ENCODE peak calls at places on chromosomes 13 and 19, in seven cellular contexts. O is HCT116; D is brain microvascular endothelial cell; U is fibroblast of lung; N is stimulated activated CD4-positive, alpha-beta T cell treated with anti-CD3 and anti-CD28 coated beads, Interleukin-15, amount 100 ng/mL, for 1 hour; Y is upper lobe of right lung; G is CD8-positive, alpha-beta memory T cell. S is an unnamed sample.

GRCh38 chr13:71863249-71863648 is 3.8 kb downstream of the DACH1 start:
- DNase-seq in G (no peak), D (no peak), N (no peak), Y (no peak), O (no peak), U (no peak), S (no peak)

GRCh38 chr19:5665781-5666513 is 14.4 kb downstream of the MICOS13 start:
- DNase-seq in Y (no peak), U (peak), D (peak), N (no peak), O (no peak), G (no peak), S (no peak)

GRCh38 chr13:45219123-45219891 is 18.5 kb upstream of the KCTD4 start:
- DNase-seq in D (no peak), O (no peak), Y (no peak), G (no peak), U (peak), N (no peak), S (no peak)

GRCh38 chr13:35763805-35764170 is 287.3 kb upstream of the MAB21L1 start:
- DNase-seq in U (no peak), D (no peak), N (no peak), O (no peak), G (no peak), Y (no peak), S (no peak)

GRCh38 chr13:71464673-71465072 is 402.3 kb downstream of the DACH1 start:
- DNase-seq in Y (no peak), O (no peak), N (no peak), D (no peak), G (no peak), U (peak), S (no peak)

GRCh38 chr19:56993851-56994250 is 125.9 kb upstream of the USP29 start:
- DNase-seq in U (no peak), Y (no peak), G (no peak), O (no peak), D (no peak), N (no peak), S (no peak)

GRCh38 chr13:46627462-46627861 is 74.5 kb downstream of the LRCH1 start:
- DNase-seq in Y (no peak), G (no peak), O (no peak), D (no peak), N (no peak), U (no peak), S (no peak)

GRCh38 chr19:44808463-44809371 is at the start of gene BCAM:
- DNase-seq in O (no peak), U (peak), D (no peak), Y (peak), N (no peak), G (no peak), S (no peak)

GRCh38 chr13:38888309-38888708 is 102.3 kb downstream of the STOML3 start:
- DNase-seq in D (peak), Y (no peak), O (no peak), N (no peak), U (peak), G (no peak), S (no peak)

GRCh38 chr13:111216166-111216960 is 101.3 kb downstream of the ARHGEF7 start:
- DNase-seq in Y (no peak), D (no peak), O (no peak), U (peak), G (peak), N (peak), S (peak)

GRCh38 chr19:45615795-45616708 is 14.0 kb upstream of the GPR4 start:
- DNase-seq in O (peak), U (peak), Y (peak), N (peak), D (peak), G (peak), S (peak)

GRCh38 chr13:23433171-23434153 is at the start of gene SACS:
- DNase-seq in G (no peak), D (peak), Y (no peak), O (no peak), N (no peak), U (peak), S (no peak)

GRCh38 chr19:18366027-18366435 is 19.9 kb upstream of the GDF15 start:
- DNase-seq in Y (no peak), D (no peak), O (no peak), N (no peak), U (no peak), G (no peak), S (no peak)

GRCh38 chr19:37970699-37971098 is 63.7 kb downstream of the SIPA1L3 start:
- DNase-seq in G (no peak), Y (no peak), N (no peak), U (no peak), O (no peak), D (no peak), S (no peak)

GRCh38 chr13:109989155-109989554 is 202.8 kb upstream of the IRS2 start:
- DNase-seq in U (peak), D (peak), G (no peak), Y (no peak), N (no peak), O (no peak), S (no peak)

GRCh38 chr19:3798137-3798536 is 12.0 kb upstream of the MATK start:
- DNase-seq in Y (no peak), O (no peak), G (no peak), U (no peak), N (no peak), D (no peak), S (no peak)

GRCh38 chr19:19597809-19598306 is 20.6 kb downstream of the PBX4 start:
- DNase-seq in O (no peak), G (peak), Y (no peak), D (no peak), N (no peak), U (no peak), S (no peak)

GRCh38 chr19:44111910-44112463 is 1.2 kb upstream of the ZNF225 start:
- DNase-seq in G (no peak), D (peak), N (no peak), Y (no peak), U (peak), O (no peak), S (no peak)

GRCh38 chr13:48531416-48532145 is 1.3 kb downstream of the RCBTB2 start:
- DNase-seq in N (no peak), G (no peak), O (no peak), D (peak), Y (no peak), U (no peak), S (peak)

GRCh38 chr19:14476663-14477401 is 1.7 kb upstream of the PTGER1 start:
- DNase-seq in G (peak), N (no peak), Y (no peak), D (peak), O (peak), U (peak), S (peak)

GRCh38 chr19:16076958-16077611 is 790 bp downstream of the TPM4 start:
- DNase-seq in G (no peak), D (no peak), O (no peak), N (no peak), Y (peak), U (no peak), S (peak)